ENCODE peak calls at places on chromosomes 1 and 21, in six cellular contexts. C, X, U, G, V and J are unnamed samples.

GRCh38 chr1:204565617-204566582 is 49.7 kb downstream of the MDM4 start:
- DNase-seq in V (peak), X (no peak), U (peak), G (peak), C (no peak), J (peak)

GRCh38 chr1:74504125-74505065 is 8.0 kb downstream of the LRRC53 start:
- DNase-seq in X (no peak), V (peak), U (peak), C (no peak), G (peak), J (peak)

GRCh38 chr1:70025052-70025451 is 180.3 kb downstream of the LRRC40 start:
- DNase-seq in U (no peak), C (no peak), G (no peak), V (no peak), X (no peak), J (no peak)

GRCh38 chr1:35111106-35111505 is 31.9 kb downstream of the ZMYM1 start:
- DNase-seq in G (no peak), U (peak), X (no peak), V (peak), C (no peak), J (no peak)

GRCh38 chr1:155034318-155035208 is 939 bp downstream of the DCST1 start:
- DNase-seq in U (no peak), C (no peak), X (no peak), G (no peak), V (no peak), J (no peak)

GRCh38 chr1:42681771-42682483 is at the start of gene YBX1:
- DNase-seq in U (peak), V (peak), C (peak), G (peak), X (peak), J (peak)

GRCh38 chr1:76640092-76640491 is 227.2 kb upstream of the ST6GALNAC5 start:
- DNase-seq in V (peak), U (no peak), C (no peak), X (no peak), G (no peak), J (no peak)

GRCh38 chr1:116741781-116742565 is 12.3 kb upstream of the CD2 start:
- DNase-seq in G (no peak), U (no peak), X (no peak), C (no peak), V (no peak), J (no peak)

GRCh38 chr1:108983114-108983513 is 19.8 kb upstream of the CLCC1 start:
- DNase-seq in U (no peak), G (no peak), X (no peak), V (no peak), C (no peak), J (no peak)

GRCh38 chr1:84297546-84298244 is 3.8 kb upstream of the SAMD13 start:
- DNase-seq in X (no peak), V (no peak), G (no peak), U (no peak), C (no peak), J (no peak)

GRCh38 chr1:243946946-243947345 is 96.9 kb upstream of the AKT3 start:
- DNase-seq in V (peak), G (peak), C (no peak), U (peak), X (no peak), J (no peak)

GRCh38 chr1:168945870-168946269 is 160.6 kb upstream of the ATP1B1 start:
- DNase-seq in X (peak), G (no peak), C (no peak), U (no peak), V (no peak), J (no peak)

GRCh38 chr1:195745170-195746009 is 862.9 kb downstream of the KCNT2 start:
- DNase-seq in G (no peak), U (no peak), V (no peak), X (no peak), C (no peak), J (no peak)

GRCh38 chr21:29053656-29054055 is 19.8 kb downstream of the CCT8 start:
- DNase-seq in U (no peak), X (no peak), C (no peak), V (no peak), G (no peak), J (no peak)

GRCh38 chr21:33394260-33394659 is 9.0 kb upstream of the IFNGR2 start:
- DNase-seq in U (no peak), X (no peak), V (no peak), C (no peak), G (no peak), J (no peak)

GRCh38 chr1:200314085-200314750 is 95.6 kb downstream of the ZNF281 start:
- DNase-seq in X (no peak), G (no peak), U (peak), V (peak), C (no peak), J (peak)

GRCh38 chr1:38929476-38929875 is 12.2 kb downstream of the RHBDL2 start:
- DNase-seq in C (no peak), U (no peak), G (peak), X (no peak), V (no peak), J (no peak)

GRCh38 chr21:21714396-21714795 is 716.2 kb downstream of the NCAM2 start:
- DNase-seq in C (no peak), U (no peak), X (no peak), V (peak), G (no peak), J (no peak)

GRCh38 chr1:162003825-162004205 is 19.9 kb downstream of the OLFML2B start:
- DNase-seq in V (peak), C (no peak), U (no peak), G (no peak), X (no peak), J (no peak)

GRCh38 chr1:153217212-153217611 is at the start of gene PRR9:
- DNase-seq in C (no peak), V (no peak), X (no peak), U (no peak), G (no peak), J (no peak)

DNA sequence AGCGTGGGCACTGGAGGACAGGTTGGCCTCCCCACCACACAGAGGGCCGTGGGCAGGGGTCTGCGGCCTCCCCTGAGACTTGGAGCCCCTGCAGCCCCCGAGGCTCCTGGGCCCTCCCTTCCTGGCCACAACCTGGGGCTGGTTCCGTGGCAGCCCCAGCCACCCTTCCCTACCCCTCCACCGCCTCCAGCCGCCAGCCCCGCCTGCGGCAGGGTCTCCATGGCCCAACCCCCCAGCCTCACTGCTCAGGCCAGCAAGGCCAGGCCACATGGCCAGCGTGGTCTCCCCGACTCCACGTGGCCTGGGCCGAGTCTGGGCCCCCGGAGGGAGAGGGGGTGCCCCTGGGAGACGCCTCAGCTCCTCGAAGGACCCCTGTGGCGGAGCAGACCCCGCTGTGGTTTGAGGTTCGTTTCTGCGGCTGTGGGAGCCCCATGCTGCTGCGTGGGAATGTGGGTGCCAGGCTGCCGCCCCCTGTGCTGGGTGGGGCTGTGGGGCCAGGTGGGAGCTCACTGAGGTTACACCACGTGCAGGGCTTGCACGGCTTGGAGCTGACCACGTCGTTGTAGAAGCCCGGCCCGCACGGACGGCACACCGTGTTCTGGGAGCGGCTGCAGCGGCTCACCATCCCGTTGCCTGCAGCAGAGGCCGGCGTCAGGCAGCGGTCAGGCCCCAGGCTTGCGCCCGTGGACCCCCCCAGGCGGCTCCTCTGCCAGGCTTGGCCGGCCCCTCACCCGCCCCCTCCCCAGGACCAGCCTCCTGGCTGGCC is 617 bp downstream of the TNFRSF4 start:
- DNase-seq in X (peak), G (no peak), V (no peak), C (no peak), U (no peak), J (no peak)
- H3K4me3 ChIP-seq in X (no peak), G (no peak), V (no peak), C (peak), U (no peak), J (no peak)

GRCh38 chr1:8165595-8166360 is 139.7 kb upstream of the ERRFI1 start:
- DNase-seq in V (no peak), U (peak), G (no peak), X (no peak), C (no peak), J (no peak)
- TF ChIP-seq CTCF in V (peak), U (no peak), G (peak), X (no peak), C (no peak), J (no peak)

GRCh38 chr21:31397515-31397926 is 53.5 kb upstream of the TIAM1 start:
- DNase-seq in C (no peak), U (no peak), X (no peak), G (no peak), V (peak), J (no peak)
- H3K4me3 ChIP-seq in C (no peak), U (no peak), X (no peak), G (no peak), V (no peak), J (no peak)

GRCh38 chr1:86423873-86424272 is at the start of gene CLCA2:
- DNase-seq in G (no peak), C (no peak), U (no peak), V (no peak), X (no peak), J (no peak)

GRCh38 chr1:86416343-86416742 is 7.6 kb upstream of the CLCA2 start:
- DNase-seq in X (no peak), V (no peak), U (no peak), C (no peak), G (no peak), J (no peak)

GRCh38 chr1:86421601-86422280 is 2.2 kb upstream of the CLCA2 start:
- DNase-seq in V (peak), U (no peak), X (no peak), G (no peak), C (no peak), J (no peak)

GRCh38 chr1:86423473-86423872 is 498 bp upstream of the CLCA2 start:
- DNase-seq in G (no peak), C (no peak), U (no peak), X (no peak), V (no peak), J (no peak)

GRCh38 chr1:86419277-86419903 is 4.6 kb upstream of the CLCA2 start:
- DNase-seq in X (no peak), C (no peak), V (peak), G (peak), U (peak), J (peak)
- TF ChIP-seq CTCF in X (no peak), C (no peak), V (peak), G (peak), U (no peak), J (peak)